ENCODE peak calls at places on chromosomes 2 and 18, in four cellular contexts. C, M, N and Y are unnamed samples.

GRCh38 chr18:48106976-48107781 is 176.7 kb upstream of the SMAD2 start:
- DNase-seq in N (no peak), C (no peak), M (no peak), Y (peak; percentile 51)

GRCh38 chr2:112692496-112692911 is 28.3 kb upstream of the NT5DC4 start:
- DNase-seq in M (peak; percentile 87), C (no peak), N (peak; percentile 85), Y (peak; percentile 91)

GRCh38 chr2:200376422-200377142 is 70.1 kb downstream of the SPATS2L start:
- DNase-seq in M (peak; percentile 31), C (no peak), N (peak; percentile 15), Y (peak; percentile 73)

GRCh38 chr2:40372586-40372985 is 79.3 kb downstream of the SLC8A1 start:
- DNase-seq in M (no peak), N (no peak), C (no peak), Y (no peak)

GRCh38 chr18:986071-986470 is 81.4 kb downstream of the ADCYAP1 start:
- DNase-seq in M (no peak), N (no peak), C (no peak), Y (no peak)

GRCh38 chr2:119485336-119486110 is 38.8 kb downstream of the SCTR start:
- DNase-seq in N (no peak), C (no peak), M (no peak), Y (no peak)

GRCh38 chr2:24702800-24703199 is 90.4 kb downstream of the PTRHD1 start:
- DNase-seq in C (no peak), N (peak; percentile 83), M (no peak), Y (no peak)

GRCh38 chr2:12090072-12090471 is 343.6 kb downstream of the LPIN1 start:
- DNase-seq in M (no peak), N (no peak), C (no peak), Y (no peak)

GRCh38 chr2:120594856-120595685 is 140.6 kb upstream of the GLI2 start:
- DNase-seq in C (peak; percentile 53), M (peak; percentile 30), N (peak; percentile 33), Y (peak; percentile 59)

GRCh38 chr2:68716539-68716938 is 18.1 kb upstream of the ARHGAP25 start:
- DNase-seq in M (no peak), N (no peak), C (no peak), Y (no peak)

GRCh38 chr2:177261115-177261779 is 3.3 kb downstream of the NFE2L2 start:
- DNase-seq in N (no peak), M (no peak), C (no peak), Y (no peak)

GRCh38 chr2:74865770-74866674 is 32.1 kb downstream of the HK2 start:
- DNase-seq in M (no peak), C (no peak), N (peak; percentile 39), Y (no peak)
- H3K4me1 ChIP-seq in M (peaks cover 7% of the 10 kb centered on the region), C (no peaks in the 10 kb centered on the region), N (peaks cover 71% of the 10 kb centered on the region), Y (peaks cover 3% of the 10 kb centered on the region)

GRCh38 chr2:191204443-191204842 is 40.8 kb upstream of the MYO1B start:
- DNase-seq in N (no peak), C (no peak), M (no peak), Y (no peak)

GRCh38 chr2:191202209-191202721 is 42.9 kb upstream of the MYO1B start:
- DNase-seq in N (no peak), C (no peak), M (no peak), Y (no peak)

GRCh38 chr2:191202881-191203397 is 42.3 kb upstream of the MYO1B start:
- DNase-seq in C (no peak), N (no peak), M (no peak), Y (no peak)

GRCh38 chr2:191209346-191209745 is 35.9 kb upstream of the MYO1B start:
- DNase-seq in M (no peak), N (no peak), C (no peak), Y (no peak)

GRCh38 chr2:191206613-191207471 is 38.4 kb upstream of the MYO1B start:
- DNase-seq in N (no peak), C (no peak), M (no peak), Y (no peak)
- TF ChIP-seq POLR2A in N (no peak), C (no peak), M (no peak), Y (no peak)

GRCh38 chr2:85854166-85854509 is 34.7 kb downstream of the ST3GAL5 start:
- DNase-seq in C (no peak), N (no peak), M (no peak), Y (no peak)
- H3K4me3 ChIP-seq in C (no peak overlapping the region), N (no peak overlapping the region), M (no peak overlapping the region), Y (peak overlapping the region; percentile 2)

GRCh38 chr2:241315879-241316700 is at the start of gene SEPTIN2:
- DNase-seq in N (peak; percentile 32), C (peak; percentile 98), M (peak; percentile 19), Y (peak; percentile 78)
- H3K4me1 ChIP-seq in N (peaks cover 36% of the 10 kb centered on the region), C (peaks cover 66% of the 10 kb centered on the region), M (peaks cover 13% of the 10 kb centered on the region), Y (peaks cover 63% of the 10 kb centered on the region)

DNA sequence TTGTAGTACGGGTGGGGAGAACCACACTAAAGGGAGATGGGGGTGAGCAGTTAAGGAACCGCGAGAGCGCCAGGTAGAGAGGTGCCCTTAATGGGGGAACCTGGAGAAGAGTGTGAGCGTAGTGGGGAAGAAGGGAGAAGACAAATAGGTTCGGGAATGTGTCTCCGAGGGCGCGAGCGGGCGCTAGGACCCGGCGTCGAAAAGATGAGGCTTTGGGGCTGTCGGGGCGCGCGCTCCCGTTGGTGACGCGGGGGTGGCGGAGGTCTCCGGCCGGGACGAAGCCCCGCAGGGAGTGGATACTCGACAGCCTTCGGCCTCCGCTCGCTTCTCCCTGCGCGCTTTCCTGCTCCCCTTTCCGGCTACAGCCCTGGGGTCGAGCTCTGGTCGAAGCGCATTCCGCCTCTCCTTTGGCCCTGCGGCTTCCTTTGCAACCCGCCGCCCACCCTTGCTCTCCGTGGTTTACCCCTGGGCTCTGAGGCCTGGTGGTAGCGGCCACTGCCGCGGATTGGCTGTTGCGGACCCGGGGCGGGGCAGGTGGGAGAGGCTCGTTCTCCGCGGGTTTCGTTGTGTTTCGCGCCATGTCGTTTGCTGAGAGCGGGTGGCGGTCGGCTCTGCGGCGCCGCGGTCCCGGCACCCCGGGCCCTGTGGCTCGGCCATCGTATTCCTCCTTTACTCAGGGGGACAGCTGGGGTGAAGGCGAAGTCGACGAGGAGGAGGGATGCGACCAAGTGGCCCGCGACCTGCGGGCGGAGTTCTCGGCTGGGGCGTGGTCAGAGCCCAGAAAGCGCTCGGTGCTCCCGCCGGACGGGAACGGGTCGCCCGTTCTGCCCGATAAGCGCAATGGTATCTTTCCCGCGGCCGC is at the start of gene ARL6IP6:
- DNase-seq in N (peak; percentile 84), M (peak; percentile 90), C (peak; percentile 99), Y (peak; percentile 97)
- TF ChIP-seq POLR2A in N (peak; percentile 91), M (peak; percentile 97), C (peak; percentile 49), Y (peak; percentile 86)

GRCh38 chr2:70868970-70869369 is 33.4 kb upstream of the CD207 start:
- DNase-seq in M (peak; percentile 48), C (no peak), N (no peak), Y (no peak)

GRCh38 chr2:70871398-70872211 is 36.0 kb upstream of the CD207 start:
- DNase-seq in N (peak; percentile 70), C (peak; percentile 93), M (peak; percentile 78), Y (peak; percentile 92)

GRCh38 chr2:70873541-70873940 is 37.9 kb upstream of the CD207 start:
- DNase-seq in M (no peak), C (no peak), N (no peak), Y (no peak)

DNA sequence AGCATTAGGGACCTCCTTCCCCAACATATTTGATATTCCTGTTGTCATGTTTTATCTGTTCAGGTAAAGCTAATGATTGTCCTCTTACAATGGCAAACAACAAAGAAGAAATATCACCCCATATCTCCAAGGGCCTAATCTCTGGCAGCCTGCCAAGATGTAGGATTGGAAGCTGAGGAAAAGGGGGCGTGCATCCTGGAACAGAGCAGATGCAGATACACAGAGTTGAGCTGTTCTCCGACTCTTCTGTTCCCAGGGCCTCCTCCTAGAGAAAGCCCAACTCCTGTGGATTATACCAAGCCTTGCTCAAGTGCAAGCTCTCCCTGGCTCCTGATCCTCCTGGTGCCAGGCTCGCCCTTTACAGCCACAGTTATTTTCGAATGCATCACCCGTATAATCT is 35.2 kb upstream of the CD207 start:
- DNase-seq in C (no peak), M (no peak), N (no peak), Y (no peak)
- H3K4me3 ChIP-seq in C (no peak overlapping the region), M (no peak overlapping the region), N (no peak overlapping the region), Y (no peak overlapping the region)

GRCh38 chr2:227517724-227518123 is 45.8 kb downstream of the AGFG1 start:
- DNase-seq in N (no peak), M (no peak), C (no peak), Y (no peak)
- H3K4me1 ChIP-seq in N (peaks cover 18% of the 10 kb centered on the region), M (no peaks in the 10 kb centered on the region), C (peaks cover 38% of the 10 kb centered on the region), Y (peaks cover 4% of the 10 kb centered on the region)

DNA sequence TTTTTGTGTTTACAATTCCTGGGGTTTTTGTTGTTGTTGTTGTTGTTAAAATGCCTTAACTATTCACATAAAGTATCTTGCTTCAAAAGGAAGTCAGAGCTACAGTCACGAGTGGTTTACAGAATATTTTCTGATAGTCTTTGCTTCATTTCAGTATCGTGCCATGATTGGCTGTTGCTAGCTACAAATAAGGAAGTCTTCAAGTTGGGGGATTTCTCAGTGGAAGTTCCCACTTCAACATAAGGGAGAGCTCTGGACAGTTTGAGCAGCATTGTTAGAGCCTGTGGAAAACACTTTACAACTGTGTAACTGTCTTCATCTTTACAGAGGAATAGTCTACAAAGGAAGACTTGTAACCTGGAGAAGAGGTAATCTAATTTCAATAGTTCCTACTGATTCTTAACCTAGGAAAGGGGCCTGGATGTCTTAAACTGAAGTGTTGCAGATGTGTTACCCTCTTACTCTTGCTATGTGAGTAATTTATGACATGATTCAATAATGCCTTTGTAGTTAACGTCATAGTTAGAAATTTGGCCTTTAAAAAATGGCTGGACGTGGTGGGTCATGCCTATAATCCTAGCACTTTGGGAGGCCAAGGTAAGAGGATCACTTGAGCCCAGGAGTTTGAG is 23.4 kb upstream of the TANK start:
- DNase-seq in M (no peak), C (no peak), N (peak; percentile 44), Y (no peak)
- TF ChIP-seq POLR2A in M (no peak), C (peak; percentile 67), N (no peak), Y (peak; percentile 46)